ENCODE peak calls at places on chromosomes 11 and 22, in nine cellular contexts. T is upper lobe of right lung; N is GM23338; J is CD8-positive, alpha-beta memory T cell; U is activated T-helper 1 cell treated with Interleukin-2 at 50 U/mL for 16 hours; A is M059J; O is NCI-H460; E is fibroblast of pulmonary artery; H is choroid plexus epithelial cell. W is an unnamed sample.

GRCh38 chr22:41289681-41290080 is 3.7 kb upstream of the RANGAP1 start:
- DNase-seq in A (peak), E (no peak), J (no peak), N (no peak), U (no peak), T (no peak), O (no peak), H (no peak), W (no peak)

GRCh38 chr11:65843811-65844210 is 10.0 kb downstream of the SNX32 start:
- DNase-seq in E (no peak), H (no peak), T (no peak), J (no peak), U (no peak), O (no peak), N (no peak), A (no peak), W (no peak)

GRCh38 chr11:119729581-119730346 is 764 bp upstream of the NECTIN1 start:
- DNase-seq in A (peak), E (peak), U (no peak), H (peak), T (peak), J (no peak), N (peak), O (no peak), W (no peak)

GRCh38 chr11:65617990-65618751 is 2.6 kb downstream of the PCNX3 start:
- DNase-seq in U (no peak), A (no peak), O (no peak), E (no peak), H (no peak), T (no peak), J (no peak), N (no peak), W (no peak)

GRCh38 chr11:33475999-33476398 is 218.8 kb downstream of the HIPK3 start:
- DNase-seq in J (no peak), E (peak), U (no peak), H (peak), T (no peak), O (no peak), N (no peak), A (peak), W (no peak)

GRCh38 chr11:103295704-103296103 is 186.5 kb downstream of the DYNC2H1 start:
- DNase-seq in U (no peak), A (no peak), H (peak), N (peak), E (peak), J (no peak), O (no peak), T (no peak), W (no peak)

GRCh38 chr11:85772700-85773099 is 38.2 kb downstream of the SYTL2 start:
- DNase-seq in H (peak), U (no peak), T (no peak), J (no peak), E (no peak), N (peak), O (no peak), A (peak), W (no peak)

GRCh38 chr11:126334665-126335462 is 20.6 kb upstream of the ST3GAL4 start:
- DNase-seq in U (no peak), J (no peak), O (no peak), E (no peak), A (peak), N (no peak), T (no peak), H (peak), W (no peak)

GRCh38 chr11:124086447-124086846 is 28.8 kb upstream of the VWA5A start:
- DNase-seq in H (peak), O (no peak), J (no peak), A (peak), E (no peak), U (no peak), N (peak), T (no peak), W (no peak)

GRCh38 chr11:77252555-77253270 is 48.8 kb downstream of the GDPD4 start:
- DNase-seq in N (no peak), T (no peak), H (no peak), A (no peak), E (no peak), U (no peak), O (no peak), J (no peak), W (no peak)

GRCh38 chr11:102390667-102391449 is 43.8 kb downstream of the BIRC2 start:
- DNase-seq in U (no peak), H (peak), A (peak), N (peak), J (peak), T (no peak), E (peak), O (peak), W (peak)

GRCh38 chr11:108069947-108070346 is 51.4 kb upstream of the ACAT1 start:
- DNase-seq in E (peak), H (peak), A (peak), J (peak), O (no peak), T (no peak), N (no peak), U (no peak), W (no peak)

GRCh38 chr22:45280583-45280972 is 4.2 kb upstream of the UPK3A start:
- DNase-seq in A (no peak), O (no peak), H (no peak), J (no peak), U (no peak), E (no peak), T (no peak), N (no peak), W (no peak)

GRCh38 chr11:102158151-102158734 is 48.0 kb downstream of the YAP1 start:
- DNase-seq in H (no peak), A (peak), T (no peak), E (no peak), O (no peak), N (no peak), J (no peak), U (no peak), W (no peak)

GRCh38 chr11:134751161-134751560 is 339.1 kb upstream of the B3GAT1 start:
- DNase-seq in H (no peak), A (no peak), T (no peak), E (no peak), N (no peak), U (no peak), J (no peak), O (no peak), W (no peak)

GRCh38 chr11:79794484-79795393 is 353.9 kb upstream of the TENM4 start:
- DNase-seq in E (no peak), A (no peak), U (no peak), O (no peak), H (no peak), N (peak), J (no peak), T (no peak), W (no peak)

GRCh38 chr22:20110359-20110985 is 5.4 kb upstream of the RANBP1 start:
- DNase-seq in N (no peak), H (no peak), J (no peak), O (no peak), T (no peak), U (no peak), A (no peak), E (no peak), W (no peak)

GRCh38 chr11:12121504-12121903 is 11.1 kb downstream of the MICAL2 start:
- DNase-seq in T (no peak), U (no peak), N (no peak), E (no peak), J (no peak), H (no peak), A (no peak), O (no peak), W (no peak)

GRCh38 chr11:130592056-130592455 is 143.6 kb downstream of the ADAMTS15 start:
- DNase-seq in A (peak), T (no peak), U (no peak), O (no peak), H (no peak), E (peak), J (no peak), N (no peak), W (no peak)

GRCh38 chr11:6414874-6415328 is 4.0 kb downstream of the APBB1 start:
- DNase-seq in E (no peak), A (peak), U (no peak), O (no peak), J (no peak), T (no peak), H (no peak), N (no peak), W (no peak)

GRCh38 chr11:111947143-111947542 is 10.0 kb downstream of the DIXDC1 start:
- DNase-seq in U (no peak), H (no peak), A (no peak), N (no peak), J (no peak), O (no peak), E (no peak), T (no peak), W (no peak)

GRCh38 chr11:116694815-116695590 is 77.8 kb downstream of the BUD13 start:
- DNase-seq in A (peak), E (no peak), J (no peak), H (no peak), O (no peak), T (no peak), U (no peak), N (no peak), W (no peak)

GRCh38 chr11:34242037-34242625 is 115.7 kb downstream of the ABTB2 start:
- DNase-seq in T (no peak), E (peak), J (no peak), A (peak), N (no peak), H (no peak), U (no peak), O (peak), W (no peak)

GRCh38 chr11:68271023-68271780 is 571 bp downstream of the C11orf24 start:
- DNase-seq in N (peak), J (peak), T (no peak), H (peak), O (peak), A (peak), E (peak), U (peak), W (peak)

GRCh38 chr11:119739021-119739703 is 10.2 kb upstream of the NECTIN1 start:
- DNase-seq in A (no peak), U (no peak), T (no peak), O (no peak), J (no peak), E (no peak), H (no peak), N (no peak), W (no peak)

GRCh38 chr11:30016588-30017363 is at the start of gene KCNA4:
- DNase-seq in T (peak), U (no peak), N (peak), A (peak), H (peak), J (no peak), O (no peak), E (peak), W (no peak)

GRCh38 chr11:72627594-72628281 is 46.5 kb downstream of the PDE2A start:
- DNase-seq in A (no peak), O (no peak), U (no peak), H (no peak), T (no peak), E (no peak), N (no peak), J (no peak), W (no peak)

GRCh38 chr11:62370743-62371440 is 33.6 kb downstream of the ASRGL1 start:
- DNase-seq in A (no peak), J (peak), U (peak), H (no peak), O (no peak), T (peak), N (peak), E (no peak), W (no peak)

GRCh38 chr11:129012880-129013279 is 70.2 kb upstream of the TP53AIP1 start:
- DNase-seq in N (no peak), E (no peak), T (no peak), H (no peak), J (no peak), U (no peak), O (no peak), A (no peak), W (no peak)

GRCh38 chr11:19290356-19290755 is 49.6 kb upstream of the E2F8 start:
- DNase-seq in N (no peak), J (no peak), O (no peak), U (no peak), A (no peak), H (no peak), E (peak), T (no peak), W (no peak)

GRCh38 chr22:26701323-26701722 is 43.9 kb downstream of the MIAT start:
- DNase-seq in A (no peak), E (no peak), U (no peak), H (no peak), N (no peak), O (no peak), J (no peak), T (no peak), W (no peak)

GRCh38 chr22:43400449-43400848 is 11.4 kb upstream of the MPPED1 start:
- DNase-seq in H (no peak), J (no peak), T (no peak), O (no peak), U (no peak), E (no peak), N (no peak), A (no peak), W (no peak)

GRCh38 chr11:123195182-123196059 is at the start of gene CLMP:
- DNase-seq in E (peak), H (peak), J (no peak), T (peak), N (peak), A (peak), U (no peak), O (no peak), W (no peak)